ENCODE peak calls at places on chromosomes 12 and 14, in ten cellular contexts. F is uterus; H is GM06990; V is mammary epithelial cell; S is EH; N is heart right ventricle; T is stimulated activated CD4-positive, alpha-beta T cell treated with anti-CD3 and anti-CD28 coated beads, Interleukin-2, amount 100 ng/mL, for 48 hours; G is GM12891; A is CD4-positive, alpha-beta T cell; X is posterior vena cava. B is an unnamed sample.
A peak's percentile ranks its signal among the peaks of the same experiment; 100 is the strongest.

GRCh38 chr12:47776471-47777143 is 3.6 kb downstream of the SLC48A1 start:
- DNase-seq in F (no peak), H (no peak), V (no peak), S (peak; percentile 69), N (no peak), T (no peak), G (no peak), A (no peak), X (peak; percentile 71), B (peak; percentile 23)

GRCh38 chr14:103020271-103020910 is 37.0 kb downstream of the CDC42BPB start:
- DNase-seq in F (no peak), H (no peak), V (no peak), S (no peak), N (no peak), T (no peak), G (no peak), A (no peak), X (peak; percentile 70), B (no peak)

GRCh38 chr14:96267916-96268315 is 11.9 kb downstream of the BDKRB1 start:
- DNase-seq in F (no peak), H (no peak), V (peak; percentile 86), S (peak; percentile 52), N (no peak), T (no peak), G (no peak), A (no peak), X (no peak), B (no peak)

GRCh38 chr14:91897121-91897701 is 29.9 kb upstream of the TC2N start:
- DNase-seq in F (peak; percentile 63), H (no peak), V (peak; percentile 17), S (peak; percentile 83), N (peak; percentile 53), T (no peak), G (no peak), A (no peak), X (no peak), B (no peak)

GRCh38 chr12:111424793-111425251 is 19.1 kb downstream of the SH2B3 start:
- DNase-seq in F (no peak), H (no peak), V (no peak), S (no peak), N (no peak), T (no peak), G (no peak), A (no peak), X (no peak), B (no peak)

GRCh38 chr14:97185186-97185585 is 388.0 kb downstream of the VRK1 start:
- DNase-seq in F (no peak), H (no peak), V (no peak), S (no peak), N (no peak), T (no peak), G (no peak), A (peak; percentile 14), X (no peak), B (no peak)

GRCh38 chr14:21385170-21385904 is 1.5 kb upstream of the SUPT16H start:
- DNase-seq in F (no peak), H (peak; percentile 60), V (no peak), S (no peak), N (no peak), T (no peak), G (peak; percentile 12), A (no peak), X (no peak), B (peak; percentile 62)

GRCh38 chr12:105538880-105539279 is 208.4 kb downstream of the C12orf75 start:
- DNase-seq in F (no peak), H (no peak), V (no peak), S (peak; percentile 13), N (no peak), T (no peak), G (no peak), A (no peak), X (no peak), B (no peak)

GRCh38 chr12:109192358-109192757 is 76.0 kb downstream of the ACACB start:
- DNase-seq in F (no peak), H (no peak), V (peak; percentile 83), S (peak; percentile 76), N (no peak), T (no peak), G (no peak), A (no peak), X (no peak), B (no peak)

GRCh38 chr12:88399811-88400210 is 180.5 kb downstream of the KITLG start:
- DNase-seq in F (no peak), H (no peak), V (peak; percentile 58), S (no peak), N (no peak), T (no peak), G (no peak), A (no peak), X (no peak), B (no peak)

GRCh38 chr14:55052259-55052930 is 948 bp downstream of the MAPK1IP1L start:
- DNase-seq in F (no peak), H (no peak), V (no peak), S (peak; percentile 39), N (no peak), T (no peak), G (no peak), A (no peak), X (no peak), B (no peak)

GRCh38 chr12:41700940-41701339 is 443.7 kb downstream of the GXYLT1 start:
- DNase-seq in F (no peak), H (no peak), V (no peak), S (no peak), N (no peak), T (no peak), G (no peak), A (no peak), X (no peak), B (no peak)

GRCh38 chr12:93041416-93041815 is 112.3 kb upstream of the EEA1 start:
- DNase-seq in F (no peak), H (no peak), V (no peak), S (no peak), N (no peak), T (no peak), G (no peak), A (no peak), X (no peak), B (no peak)

GRCh38 chr12:52826611-52827498 is 7.3 kb downstream of the KRT79 start:
- DNase-seq in F (no peak), H (no peak), V (no peak), S (peak; percentile 37), N (no peak), T (no peak), G (no peak), A (no peak), X (peak; percentile 71), B (no peak)

GRCh38 chr12:98909749-98910148 is 264.7 kb downstream of the APAF1 start:
- DNase-seq in F (no peak), H (no peak), V (no peak), S (no peak), N (no peak), T (no peak), G (no peak), A (no peak), X (no peak), B (no peak)

GRCh38 chr12:120538281-120539156 is 4.4 kb downstream of the RNF10 start:
- DNase-seq in F (peak; percentile 34), H (no peak), V (peak; percentile 74), S (peak; percentile 80), N (peak; percentile 81), T (no peak), G (no peak), A (no peak), X (peak; percentile 82), B (peak; percentile 37)